ENCODE peak calls at places on chromosomes 6 and 20, in nine cellular contexts. L is fibroblast of pulmonary artery, F is astrocyte of the hippocampus, T is fibroblast of the aortic adventitia, X is activated T-helper 1 cell treated with Interleukin-2 at 50 U/mL for 16 hours, A is NCI-H446, G is lung, Z is NAMALWA, N is omental fat pad. J is an unnamed sample.

GRCh38 chr20:48845000-48845399 is 17.2 kb upstream of the PREX1 start:
- DNase-seq in L (peak; percentile 63), F (no peak), T (peak; percentile 16), X (no peak), A (no peak), G (no peak), Z (no peak), N (no peak), J (no peak)

GRCh38 chr20:2460752-2461424 is 9.7 kb downstream of the SNRPB start:
- DNase-seq in L (no peak), F (no peak), T (no peak), X (no peak), A (no peak), G (no peak), Z (no peak), N (no peak), J (no peak)

GRCh38 chr6:169167581-169168301 is 85.9 kb downstream of the THBS2 start:
- DNase-seq in L (peak; percentile 99), F (peak; percentile 83), T (peak; percentile 99), X (no peak), A (no peak), G (no peak), Z (no peak), N (no peak), J (no peak)

GRCh38 chr6:165662041-165662491 is 975 bp downstream of the PDE10A start:
- DNase-seq in L (peak; percentile 60), F (peak; percentile 67), T (peak; percentile 21), X (no peak), A (no peak), G (no peak), Z (no peak), N (no peak), J (no peak)

GRCh38 chr20:50855498-50856474 is 60.9 kb downstream of the BCAS4 start:
- DNase-seq in L (no peak), F (peak; percentile 45), T (no peak), X (no peak), A (no peak), G (no peak), Z (no peak), N (no peak), J (no peak)

GRCh38 chr6:137370871-137371633 is 123.1 kb downstream of the OLIG3 start:
- DNase-seq in L (no peak), F (no peak), T (no peak), X (no peak), A (no peak), G (no peak), Z (peak; percentile 38), N (no peak), J (no peak)

GRCh38 chr6:111377558-111378120 is 105.4 kb downstream of the REV3L start:
- DNase-seq in L (peak; percentile 17), F (no peak), T (peak; percentile 26), X (no peak), A (no peak), G (no peak), Z (no peak), N (no peak), J (no peak)

GRCh38 chr6:25193147-25193864 is 85.9 kb upstream of the CARMIL1 start:
- DNase-seq in L (peak; percentile 97), F (peak; percentile 94), T (peak; percentile 99), X (no peak), A (peak; percentile 79), G (no peak), Z (no peak), N (no peak), J (no peak)

GRCh38 chr20:24002896-24003295 is 14.3 kb upstream of the GGTLC1 start:
- DNase-seq in L (no peak), F (no peak), T (no peak), X (no peak), A (no peak), G (no peak), Z (no peak), N (no peak), J (no peak)

GRCh38 chr6:169975286-169975685 is 223.9 kb downstream of the ERMARD start:
- DNase-seq in L (no peak), F (no peak), T (no peak), X (no peak), A (no peak), G (no peak), Z (no peak), N (no peak), J (no peak)

GRCh38 chr20:45857836-45858250 is 429 bp downstream of the ZSWIM3 start:
- DNase-seq in L (no peak), F (no peak), T (no peak), X (no peak), A (peak; percentile 56), G (no peak), Z (no peak), N (no peak), J (no peak)

GRCh38 chr6:164010446-164011071 is 596.0 kb downstream of the QKI start:
- DNase-seq in L (peak; percentile 40), F (peak; percentile 49), T (no peak), X (no peak), A (no peak), G (no peak), Z (no peak), N (no peak), J (no peak)

GRCh38 chr6:18155273-18155863 is at the start of gene KDM1B:
- DNase-seq in L (peak; percentile 99), F (peak; percentile 99), T (peak; percentile 97), X (peak; percentile 99), A (peak; percentile 97), G (peak; percentile 99), Z (peak; percentile 98), N (peak; percentile 86), J (peak; percentile 98)

GRCh38 chr6:169990095-169991030 is 238.9 kb downstream of the ERMARD start:
- DNase-seq in L (no peak), F (no peak), T (no peak), X (no peak), A (no peak), G (no peak), Z (no peak), N (no peak), J (peak; percentile 75)

GRCh38 chr20:21280496-21281016 is 22.6 kb upstream of the XRN2 start:
- DNase-seq in L (no peak), F (no peak), T (no peak), X (no peak), A (no peak), G (no peak), Z (no peak), N (no peak), J (no peak)

GRCh38 chr6:21033575-21034026 is 499.3 kb downstream of the CDKAL1 start:
- DNase-seq in L (peak; percentile 92), F (peak; percentile 48), T (peak; percentile 95), X (no peak), A (peak; percentile 23), G (no peak), Z (no peak), N (no peak), J (no peak)

GRCh38 chr6:90538651-90539050 is 48.2 kb downstream of the MAP3K7 start:
- DNase-seq in L (peak; percentile 66), F (peak; percentile 70), T (peak; percentile 77), X (no peak), A (no peak), G (no peak), Z (no peak), N (no peak), J (no peak)

GRCh38 chr6:32183030-32183429 is 1.0 kb downstream of the AGER start:
- DNase-seq in L (no peak), F (no peak), T (no peak), X (no peak), A (no peak), G (no peak), Z (no peak), N (no peak), J (no peak)

GRCh38 chr6:157759028-157759427 is 64.0 kb upstream of the SNX9 start:
- DNase-seq in L (no peak), F (no peak), T (no peak), X (no peak), A (no peak), G (no peak), Z (no peak), N (no peak), J (no peak)

J was measured in KBM-7.